ENCODE peak calls at places on chromosomes 16 and 17, in eight cellular contexts. H is cardiac fibroblast, Q is GM12878, L is glutamatergic neuron, D is type B pancreatic cell, X is sigmoid colon, S is fibroblast of lung, Z is fibroblast of pulmonary artery. T is an unnamed sample.

GRCh38 chr17:18326039-18326438 is 10.9 kb downstream of the SMCR8 start:
- DNase-seq in L (no peak), Q (no peak), S (no peak), H (no peak), X (no peak), D (no peak), Z (no peak), T (no peak)

GRCh38 chr16:3164121-3164991 is 23.6 kb upstream of the OR1F1 start:
- DNase-seq in Z (no peak), S (no peak), X (no peak), Q (no peak), D (no peak), L (no peak), H (no peak), T (no peak)

GRCh38 chr16:4936181-4936990 is 562 bp downstream of the PPL start:
- DNase-seq in L (peak; percentile 43), Q (no peak), H (no peak), S (no peak), Z (no peak), X (peak; percentile 78), D (no peak), T (peak; percentile 87)

GRCh38 chr16:78851266-78851665 is 749.3 kb downstream of the MAF start:
- DNase-seq in H (no peak), Q (no peak), S (no peak), Z (no peak), L (no peak), X (no peak), D (no peak), T (no peak)

GRCh38 chr16:81641403-81642106 is 137.5 kb upstream of the PLCG2 start:
- DNase-seq in L (no peak), Z (no peak), Q (no peak), X (no peak), H (no peak), D (no peak), S (no peak), T (no peak)

GRCh38 chr17:75404739-75405364 is 626 bp downstream of the GRB2 start:
- DNase-seq in Q (no peak), H (peak; percentile 42), S (peak; percentile 41), D (peak; percentile 74), L (peak; percentile 55), X (peak; percentile 80), Z (peak; percentile 33), T (peak; percentile 79)

GRCh38 chr16:15502041-15502725 is 67.8 kb downstream of the BMERB1 start:
- DNase-seq in D (no peak), Z (peak; percentile 87), X (no peak), H (peak; percentile 94), S (peak; percentile 97), L (peak; percentile 31), Q (no peak), T (no peak)

GRCh38 chr17:42165751-42166150 is 11.0 kb upstream of the RAB5C start:
- DNase-seq in S (no peak), L (no peak), X (no peak), Z (no peak), H (no peak), D (no peak), Q (no peak), T (no peak)

GRCh38 chr16:30715777-30716445 is 16.9 kb downstream of the SRCAP start:
- DNase-seq in Q (no peak), X (no peak), H (peak; percentile 75), D (no peak), L (no peak), S (peak; percentile 40), Z (peak; percentile 41), T (no peak)

GRCh38 chr16:78763821-78764440 is 664.5 kb downstream of the WWOX start:
- DNase-seq in D (no peak), Z (no peak), X (no peak), L (no peak), H (no peak), Q (no peak), S (no peak), T (no peak)

GRCh38 chr16:29857133-29857760 is 5.8 kb downstream of the CDIPT start:
- DNase-seq in L (no peak), X (no peak), Q (no peak), D (no peak), H (peak; percentile 19), Z (peak; percentile 13), S (peak; percentile 73), T (no peak)

GRCh38 chr17:36778458-36778857 is 158.8 kb upstream of the LHX1 start:
- DNase-seq in Z (no peak), H (no peak), S (no peak), Q (no peak), X (no peak), D (no peak), L (no peak), T (no peak)

GRCh38 chr17:77496831-77497577 is 356.2 kb downstream of the SEC14L1 start:
- DNase-seq in S (no peak), X (peak; percentile 57), D (no peak), L (no peak), Z (no peak), Q (no peak), H (no peak), T (peak; percentile 51)

GRCh38 chr17:32276217-32276616 is 10.6 kb downstream of the RHBDL3 start:
- DNase-seq in S (no peak), X (no peak), Z (no peak), D (no peak), Q (no peak), L (no peak), H (no peak), T (no peak)

GRCh38 chr17:5816491-5816890 is 232.2 kb upstream of the NLRP1 start:
- DNase-seq in Q (no peak), X (no peak), L (peak; percentile 67), Z (no peak), S (no peak), D (no peak), H (no peak), T (no peak)

GRCh38 chr17:62064029-62064790 is 868 bp downstream of the MED13 start:
- DNase-seq in H (peak; percentile 38), Z (peak; percentile 27), X (no peak), S (peak; percentile 48), Q (no peak), L (no peak), D (no peak), T (no peak)

GRCh38 chr16:11253995-11254912 is 1.8 kb downstream of the SOCS1 start:
- DNase-seq in S (no peak), Q (no peak), L (no peak), H (no peak), Z (no peak), X (no peak), D (no peak), T (no peak)

GRCh38 chr16:1428511-1428910 is 2.4 kb upstream of the PERCC1 start:
- DNase-seq in Z (peak; percentile 10), X (no peak), S (peak; percentile 10), L (no peak), Q (no peak), D (no peak), H (peak; percentile 19), T (peak; percentile 67)

DNA sequence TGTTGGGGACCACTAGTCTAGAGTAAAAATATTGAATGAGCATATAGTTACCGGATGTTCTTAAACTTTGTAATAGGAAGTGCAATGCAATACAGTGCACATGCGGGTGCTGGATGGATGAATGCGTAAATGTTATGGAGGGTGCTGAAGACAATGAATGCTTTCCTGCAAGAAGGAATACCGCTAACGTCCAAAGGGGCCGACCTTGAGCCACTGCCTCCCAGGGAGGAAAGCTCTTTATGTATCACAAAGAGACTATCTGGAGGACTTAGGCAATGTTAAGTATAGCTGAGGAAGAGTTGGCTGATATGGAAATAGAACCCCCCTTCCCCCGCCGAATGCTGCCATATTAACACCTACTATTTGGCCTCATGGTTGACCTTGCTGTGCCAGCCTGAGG is 27.5 kb upstream of the SHCBP1 start:
- DNase-seq in S (no peak), L (no peak), D (no peak), Q (no peak), X (no peak), Z (no peak), H (no peak), T (no peak)
- TF ChIP-seq CTCF in S (peak; percentile 7), L (no peak), D (peak; percentile 38), Q (no peak), X (no peak), Z (no peak), H (no peak), T (no peak)

GRCh38 chr16:83849434-83849833 is 41.7 kb downstream of the HSBP1 start:
- DNase-seq in X (no peak), Q (no peak), Z (no peak), D (no peak), L (peak; percentile 29), S (no peak), H (no peak), T (no peak)

GRCh38 chr16:83853834-83854233 is 45.1 kb upstream of the MLYCD start:
- DNase-seq in Q (no peak), X (no peak), H (no peak), D (no peak), L (no peak), Z (no peak), S (no peak), T (no peak)

GRCh38 chr16:83854420-83854819 is 44.5 kb upstream of the MLYCD start:
- DNase-seq in H (no peak), D (no peak), S (no peak), X (no peak), Q (no peak), Z (no peak), L (no peak), T (no peak)

GRCh38 chr16:83852774-83853173 is 45.0 kb downstream of the HSBP1 start:
- DNase-seq in H (no peak), S (no peak), Z (no peak), Q (no peak), X (no peak), L (no peak), D (no peak), T (no peak)

GRCh38 chr16:83851473-83851872 is 43.7 kb downstream of the HSBP1 start:
- DNase-seq in X (no peak), H (no peak), Z (no peak), L (no peak), Q (no peak), D (no peak), S (no peak), T (no peak)
- TF ChIP-seq CTCF in X (no peak), H (no peak), Z (no peak), L (no peak), Q (no peak), D (no peak), S (no peak), T (no peak)

GRCh38 chr17:66835476-66835875 is 559 bp downstream of the CACNG5 start:
- DNase-seq in X (peak; percentile 35), S (no peak), Q (no peak), Z (no peak), D (no peak), L (no peak), H (no peak), T (no peak)
- TF ChIP-seq CTCF in X (no peak), S (no peak), Q (no peak), Z (no peak), D (no peak), L (no peak), H (no peak), T (no peak)

DNA sequence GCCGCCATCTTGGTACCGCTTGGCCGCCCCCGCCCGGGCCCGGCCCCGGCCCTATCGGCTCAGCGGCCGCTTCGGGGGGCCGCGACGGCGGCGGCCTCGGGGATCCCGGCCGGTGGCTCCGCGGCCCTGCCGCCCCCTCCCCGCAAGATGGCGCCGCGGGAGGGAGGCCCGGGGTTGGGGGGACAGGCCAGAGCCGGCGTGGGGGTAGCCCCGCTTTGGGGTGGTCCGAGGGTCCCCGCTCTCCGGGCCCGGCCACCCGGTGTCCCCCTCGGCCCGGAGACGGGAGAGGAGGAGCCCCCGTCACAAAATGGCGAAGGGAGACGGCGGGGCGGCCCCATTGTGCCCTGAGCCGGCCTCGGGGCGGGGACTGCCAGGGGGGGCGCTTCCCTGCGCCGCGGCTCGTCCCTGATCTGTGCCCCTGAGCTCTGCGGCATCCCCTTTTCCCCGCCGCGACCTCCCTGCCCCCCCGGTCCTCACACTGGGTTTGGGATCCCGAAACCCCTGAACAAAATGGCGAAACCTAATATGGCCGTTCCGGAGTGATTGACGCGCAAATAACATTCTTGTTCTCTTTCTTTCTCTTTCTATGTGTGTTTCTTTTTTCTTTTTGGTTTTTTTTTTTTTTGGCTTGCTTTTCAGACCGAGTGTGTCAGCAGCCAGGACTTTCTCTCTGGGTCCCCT is 978 bp downstream of the HAPSTR1 start:
- DNase-seq in Z (no peak), X (peak; percentile 73), D (peak; percentile 73), H (no peak), Q (no peak), L (peak; percentile 41), S (no peak), T (peak; percentile 79)
- TF ChIP-seq CTCF in Z (no peak), X (no peak), D (no peak), H (no peak), Q (no peak), L (no peak), S (no peak), T (peak; percentile 6)

T was measured in upper lobe of right lung.